ENCODE peak calls at places on chromosomes 7 and 10, in eight cellular contexts. One of them, this sample, is unnamed.

GRCh38 chr10:72009430-72010081 is 45.4 kb downstream of the CHST3 start:
- DNase-seq in activated naive CD4-positive, alpha-beta T cell treated with Interleukin-2 at 50 U/mL for 16 hours: no peak
- DNase-seq in GF-D8: no peak
- DNase-seq in body of pancreas: peak; percentile 33
- DNase-seq in putamen: no peak
- DNase-seq in small intestine: no peak
- DNase-seq in GM03348: peak; percentile 96
- DNase-seq in CD4-positive, CD25-positive, alpha-beta regulatory T cell: no peak
- DNase-seq in this sample: no peak

GRCh38 chr7:157046681-157047080 is 36.2 kb upstream of the MNX1 start:
- DNase-seq in GF-D8: no peak
- DNase-seq in GM03348: peak; percentile 82
- DNase-seq in putamen: no peak
- DNase-seq in body of pancreas: no peak
- DNase-seq in CD4-positive, CD25-positive, alpha-beta regulatory T cell: no peak
- DNase-seq in activated naive CD4-positive, alpha-beta T cell treated with Interleukin-2 at 50 U/mL for 16 hours: no peak
- DNase-seq in small intestine: no peak
- DNase-seq in this sample: no peak

GRCh38 chr10:66538352-66538751 is 387.5 kb upstream of the LRRTM3 start:
- DNase-seq in small intestine: no peak
- DNase-seq in GF-D8: no peak
- DNase-seq in body of pancreas: no peak
- DNase-seq in CD4-positive, CD25-positive, alpha-beta regulatory T cell: no peak
- DNase-seq in GM03348: no peak
- DNase-seq in activated naive CD4-positive, alpha-beta T cell treated with Interleukin-2 at 50 U/mL for 16 hours: no peak
- DNase-seq in putamen: no peak
- DNase-seq in this sample: no peak

GRCh38 chr10:116771101-116771705 is 28.8 kb upstream of the HSPA12A start:
- DNase-seq in body of pancreas: peak; percentile 33
- DNase-seq in GM03348: peak; percentile 96
- DNase-seq in activated naive CD4-positive, alpha-beta T cell treated with Interleukin-2 at 50 U/mL for 16 hours: no peak
- DNase-seq in small intestine: no peak
- DNase-seq in CD4-positive, CD25-positive, alpha-beta regulatory T cell: no peak
- DNase-seq in putamen: no peak
- DNase-seq in GF-D8: no peak
- DNase-seq in this sample: no peak

GRCh38 chr10:129005804-129006203 is 461.2 kb upstream of the MGMT start:
- DNase-seq in body of pancreas: no peak
- DNase-seq in putamen: no peak
- DNase-seq in activated naive CD4-positive, alpha-beta T cell treated with Interleukin-2 at 50 U/mL for 16 hours: no peak
- DNase-seq in GM03348: no peak
- DNase-seq in GF-D8: no peak
- DNase-seq in small intestine: no peak
- DNase-seq in CD4-positive, CD25-positive, alpha-beta regulatory T cell: no peak
- DNase-seq in this sample: no peak

GRCh38 chr7:157762824-157763223 is 426.0 kb downstream of the DNAJB6 start:
- DNase-seq in activated naive CD4-positive, alpha-beta T cell treated with Interleukin-2 at 50 U/mL for 16 hours: no peak
- DNase-seq in GF-D8: no peak
- DNase-seq in putamen: no peak
- DNase-seq in small intestine: no peak
- DNase-seq in CD4-positive, CD25-positive, alpha-beta regulatory T cell: no peak
- DNase-seq in GM03348: no peak
- DNase-seq in body of pancreas: no peak
- DNase-seq in this sample: no peak

GRCh38 chr7:45239486-45239885 is 81.9 kb downstream of the RAMP3 start:
- DNase-seq in CD4-positive, CD25-positive, alpha-beta regulatory T cell: no peak
- DNase-seq in activated naive CD4-positive, alpha-beta T cell treated with Interleukin-2 at 50 U/mL for 16 hours: no peak
- DNase-seq in small intestine: no peak
- DNase-seq in body of pancreas: no peak
- DNase-seq in putamen: no peak
- DNase-seq in GF-D8: no peak
- DNase-seq in GM03348: peak; percentile 73
- DNase-seq in this sample: no peak

GRCh38 chr10:101611506-101611905 is 23.4 kb downstream of the DPCD start:
- DNase-seq in body of pancreas: no peak
- DNase-seq in putamen: no peak
- DNase-seq in small intestine: no peak
- DNase-seq in GF-D8: no peak
- DNase-seq in activated naive CD4-positive, alpha-beta T cell treated with Interleukin-2 at 50 U/mL for 16 hours: no peak
- DNase-seq in GM03348: peak; percentile 41
- DNase-seq in CD4-positive, CD25-positive, alpha-beta regulatory T cell: no peak
- DNase-seq in this sample: no peak

This sample was measured in B cell.